ENCODE peak calls at places on chromosomes 11 and 22, in seven cellular contexts. I is body of pancreas; Q is CD8-positive, alpha-beta T cell; N is stomach; K is prostate gland; T is hepatocyte; X is tibial artery. B is an unnamed sample. For H3K4me1 and H3K27me3, the result is how much of the 10 kb centered on the place peaks cover.

GRCh38 chr22:17342361-17342760 is 26.9 kb upstream of the CECR2 start:
- DNase-seq in X (no peak), Q (no peak), T (no peak), I (no peak), K (no peak), N (no peak), B (no peak)

GRCh38 chr11:35404397-35404775 is 15.0 kb downstream of the SLC1A2 start:
- DNase-seq in X (no peak), N (peak), Q (no peak), K (no peak), I (peak), T (peak), B (peak)

GRCh38 chr11:94455861-94456260 is 37.8 kb downstream of the MRE11 start:
- DNase-seq in I (peak), X (no peak), T (peak), Q (no peak), N (no peak), K (no peak), B (peak)

GRCh38 chr11:118996926-118997626 is 862 bp upstream of the CENATAC start:
- DNase-seq in X (no peak), N (no peak), Q (no peak), K (no peak), T (no peak), I (no peak), B (no peak)

GRCh38 chr11:45412521-45412920 is 126.4 kb upstream of the SYT13 start:
- DNase-seq in N (no peak), I (no peak), X (no peak), T (no peak), K (no peak), Q (no peak), B (no peak)

GRCh38 chr22:41699264-41700104 is at the start of gene MEI1:
- DNase-seq in K (peak), Q (peak), N (peak), T (peak), X (peak), I (peak), B (no peak)

GRCh38 chr22:46764140-46764680 is 1.8 kb downstream of the TBC1D22A start:
- DNase-seq in Q (no peak), N (no peak), I (no peak), T (no peak), X (no peak), K (no peak), B (no peak)

GRCh38 chr11:100855466-100856067 is 168.5 kb downstream of the ARHGAP42 start:
- DNase-seq in T (peak), Q (no peak), I (no peak), K (no peak), X (no peak), N (no peak), B (peak)

GRCh38 chr11:103940542-103940941 is 95.9 kb upstream of the DDI1 start:
- DNase-seq in T (no peak), I (no peak), K (no peak), Q (no peak), N (no peak), X (no peak), B (no peak)

GRCh38 chr22:30871391-30872281 is 96.9 kb downstream of the MORC2 start:
- DNase-seq in Q (no peak), T (no peak), I (no peak), N (no peak), K (no peak), X (no peak), B (no peak)

GRCh38 chr11:62880231-62880802 is 379 bp upstream of the SLC3A2 start:
- DNase-seq in K (peak), Q (no peak), X (peak), I (peak), N (no peak), T (peak), B (peak)

GRCh38 chr22:45254388-45254787 is 13.7 kb upstream of the KIAA0930 start:
- DNase-seq in X (no peak), I (no peak), Q (no peak), K (no peak), T (no peak), N (no peak), B (no peak)

GRCh38 chr11:111512296-111513239 is at the start of gene BTG4:
- DNase-seq in Q (no peak), N (no peak), I (no peak), K (no peak), X (no peak), T (peak), B (no peak)

GRCh38 chr11:34206598-34207300 is 101.3 kb downstream of the NAT10 start:
- DNase-seq in T (peak), Q (no peak), N (no peak), X (no peak), K (no peak), I (no peak), B (no peak)

GRCh38 chr22:44848296-44848741 is 95.9 kb downstream of the ARHGAP8 start:
- DNase-seq in I (no peak), K (no peak), X (no peak), N (no peak), Q (no peak), T (no peak), B (no peak)

GRCh38 chr22:39617342-39617741 is 46.8 kb downstream of the CACNA1I start:
- DNase-seq in N (no peak), I (no peak), Q (no peak), X (no peak), K (no peak), T (no peak), B (no peak)

GRCh38 chr11:1051356-1052132 is 15.0 kb upstream of the MUC6 start:
- DNase-seq in T (no peak), I (no peak), N (no peak), Q (no peak), K (no peak), X (no peak), B (no peak)

GRCh38 chr22:26566994-26567393 is 22.9 kb downstream of the TPST2 start:
- DNase-seq in X (no peak), T (no peak), N (no peak), Q (no peak), K (no peak), I (no peak), B (no peak)

GRCh38 chr11:93820847-93821246 is 29.6 kb downstream of the VSTM5 start:
- DNase-seq in K (no peak), T (no peak), Q (no peak), I (no peak), N (no peak), X (no peak), B (no peak)

GRCh38 chr22:44157916-44158618 is 22.7 kb upstream of the PARVG start:
- DNase-seq in T (no peak), X (no peak), K (no peak), N (no peak), Q (no peak), I (no peak), B (no peak)

GRCh38 chr22:27557554-27558060 is 243.9 kb downstream of the MN1 start:
- DNase-seq in I (no peak), Q (no peak), K (no peak), T (no peak), N (no peak), X (no peak), B (no peak)

DNA sequence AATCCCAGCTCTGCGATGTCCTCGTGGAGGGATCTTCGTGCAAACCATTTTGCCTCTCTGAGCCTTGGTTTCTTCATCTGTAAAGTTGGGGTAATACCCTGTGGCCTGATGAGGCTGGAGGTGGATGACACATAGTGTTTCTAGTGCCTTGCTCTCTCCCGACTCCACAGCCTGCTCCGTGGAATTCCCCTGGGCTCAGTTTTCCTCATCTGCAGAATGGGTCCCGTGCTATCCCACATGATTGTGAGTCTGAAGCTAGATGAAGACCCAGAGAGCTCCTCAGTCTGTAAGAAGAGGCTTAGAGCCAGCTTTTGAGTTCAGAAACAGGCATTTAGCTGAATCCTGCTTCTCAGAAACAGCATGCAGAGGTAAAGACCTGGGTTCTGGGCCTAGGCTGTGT is 32.7 kb downstream of the DAGLA start:
- DNase-seq in K (no peak), T (no peak), I (no peak), N (no peak), Q (no peak), X (no peak), B (no peak)
- H3K4me1 ChIP-seq in K (under half), T (under half), I (under half), N (under half), Q (under half), X (under half), B (under half)

GRCh38 chr22:32000171-32000570 is 42.9 kb upstream of the SLC5A1 start:
- DNase-seq in N (no peak), I (no peak), Q (no peak), X (no peak), K (no peak), T (no peak), B (no peak)

GRCh38 chr22:31995807-31996206 is 47.3 kb upstream of the SLC5A1 start:
- DNase-seq in Q (no peak), N (no peak), X (no peak), I (no peak), K (no peak), T (no peak), B (no peak)

GRCh38 chr22:31998784-31999435 is 44.2 kb upstream of the SLC5A1 start:
- DNase-seq in T (no peak), N (peak), X (no peak), K (no peak), I (no peak), Q (no peak), B (no peak)

GRCh38 chr22:31995046-31995445 is 48.0 kb upstream of the SLC5A1 start:
- DNase-seq in Q (no peak), I (no peak), X (no peak), T (no peak), N (no peak), K (no peak), B (no peak)
- TF ChIP-seq CTCF in Q (no peak), I (no peak), X (no peak), T (no peak), N (no peak), K (no peak), B (no peak)

GRCh38 chr11:117445097-117445658 is 117.5 kb downstream of the CEP164 start:
- DNase-seq in X (no peak), T (no peak), I (no peak), N (no peak), K (no peak), Q (no peak), B (no peak)
- H3K27me3 ChIP-seq in X (under half), T (under half), I (under half), N (under half), K (under half), Q (under half), B (under half)

GRCh38 chr11:68013611-68014156 is 3.6 kb downstream of the ALDH3B1 start:
- DNase-seq in Q (no peak), I (no peak), T (no peak), X (no peak), N (no peak), K (no peak), B (no peak)

GRCh38 chr11:68016161-68016903 is 6.2 kb downstream of the ALDH3B1 start:
- DNase-seq in N (no peak), T (no peak), I (no peak), X (no peak), Q (no peak), K (no peak), B (no peak)

GRCh38 chr11:68015467-68015866 is 5.3 kb downstream of the ALDH3B1 start:
- DNase-seq in K (no peak), N (no peak), Q (no peak), X (no peak), T (no peak), I (no peak), B (no peak)

GRCh38 chr11:68014157-68014965 is 4.2 kb downstream of the ALDH3B1 start:
- DNase-seq in K (no peak), T (no peak), N (peak), Q (no peak), I (peak), X (peak), B (no peak)

DNA sequence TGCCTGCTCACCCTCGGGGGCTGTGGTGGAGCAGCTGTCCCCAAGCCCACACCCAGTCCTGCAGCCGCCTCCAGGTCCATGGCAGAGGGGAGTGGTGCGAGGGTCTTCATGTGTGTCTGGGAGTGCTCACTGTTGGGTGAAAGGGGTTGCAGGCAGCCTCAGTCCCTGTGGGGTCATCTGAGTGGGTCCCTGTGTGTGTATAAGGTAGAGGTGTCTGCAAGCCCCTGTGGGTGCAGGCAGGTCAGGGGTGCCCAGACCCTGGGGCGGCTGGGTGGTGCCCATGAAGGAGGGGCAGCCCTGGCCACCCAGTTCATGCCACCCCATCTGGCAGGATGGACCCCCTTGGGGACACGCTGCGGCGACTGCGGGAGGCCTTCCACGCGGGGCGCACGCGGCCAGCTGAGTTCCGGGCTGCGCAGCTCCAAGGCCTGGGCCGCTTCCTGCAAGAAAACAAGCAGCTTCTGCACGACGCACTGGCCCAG is 4.9 kb downstream of the ALDH3B1 start:
- DNase-seq in X (no peak), K (no peak), Q (no peak), I (no peak), N (no peak), T (no peak), B (no peak)
- H3K4me1 ChIP-seq in X (under half), K (under half), Q (under half), I (half or more), N (half or more), T (under half), B (half or more)

GRCh38 chr11:43880640-43881159 is at the start of gene ALKBH3:
- DNase-seq in K (peak), T (peak), Q (peak), X (peak), I (peak), N (peak), B (peak)
- TF ChIP-seq CTCF in K (no peak), T (no peak), Q (no peak), X (no peak), I (no peak), N (peak), B (no peak)

DNA sequence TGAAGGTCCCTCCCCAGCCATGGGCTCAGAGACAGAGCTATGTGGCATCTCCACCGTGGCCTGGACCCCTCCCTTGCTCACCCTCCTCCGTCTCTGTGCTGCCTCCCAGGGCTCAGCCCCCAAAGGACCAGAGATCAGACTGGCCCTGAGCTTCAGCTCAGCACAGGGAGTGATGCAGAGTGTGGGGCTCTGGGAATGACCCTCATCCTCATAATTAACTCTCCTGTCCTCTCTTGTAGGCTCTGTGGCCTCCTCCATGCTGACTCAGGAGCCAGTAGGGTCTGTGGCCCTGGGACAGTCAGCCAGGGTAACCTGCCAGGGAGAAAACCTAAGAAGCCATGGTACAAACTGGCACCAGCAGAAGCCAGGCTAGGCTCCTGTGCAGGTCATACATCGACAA is 28.7 kb downstream of the GGTLC2 start:
- DNase-seq in I (no peak), X (no peak), K (no peak), T (no peak), N (no peak), Q (no peak), B (no peak)
- H3K27me3 ChIP-seq in I (under half), X (under half), K (under half), T (under half), N (under half), Q (under half), B (under half)

GRCh38 chr11:114152785-114153184 is 93.3 kb downstream of the ZBTB16 start:
- DNase-seq in X (no peak), Q (no peak), N (no peak), K (no peak), T (no peak), I (no peak), B (no peak)
- H3K4me1 ChIP-seq in X (under half), Q (under half), N (half or more), K (under half), T (under half), I (half or more), B (under half)

GRCh38 chr22:42901790-42902508 is 44.9 kb upstream of the ARFGAP3 start:
- DNase-seq in K (no peak), N (no peak), X (no peak), Q (no peak), T (no peak), I (no peak), B (no peak)
- TF ChIP-seq CTCF in K (no peak), N (no peak), X (no peak), Q (no peak), T (no peak), I (no peak), B (peak)

GRCh38 chr22:49427341-49427740 is 400.3 kb downstream of the BRD1 start:
- DNase-seq in K (no peak), N (no peak), X (no peak), I (no peak), T (no peak), Q (peak), B (no peak)
- H3K27me3 ChIP-seq in K (under half), N (under half), X (under half), I (under half), T (under half), Q (under half), B (under half)

GRCh38 chr11:75813126-75813525 is 1.9 kb upstream of the UVRAG start:
- DNase-seq in Q (peak), I (no peak), T (no peak), K (no peak), X (no peak), N (no peak), B (no peak)
- H3K4me1 ChIP-seq in Q (under half), I (under half), T (under half), K (under half), X (under half), N (under half), B (under half)